ENCODE peak calls at places on chromosome 12, in nine cellular contexts. C, V, A, W, E, M, L, Z and N are unnamed samples.

GRCh38 chr12:1791104-1791927 is 29.0 kb upstream of the LRTM2 start:
- DNase-seq in C (peak), V (peak), A (peak), W (peak), E (peak), M (peak), L (peak), Z (peak), N (no peak)

GRCh38 chr12:52291267-52291935 is at the start of gene KRT81:
- DNase-seq in C (no peak), V (no peak), A (no peak), W (no peak), E (no peak), M (no peak), L (no peak), Z (no peak), N (no peak)

GRCh38 chr12:22018860-22019259 is 27.2 kb upstream of the CMAS start:
- DNase-seq in C (no peak), V (no peak), A (no peak), W (no peak), E (no peak), M (no peak), L (peak), Z (peak), N (no peak)

GRCh38 chr12:91926810-91927209 is 218.8 kb downstream of the BTG1 start:
- DNase-seq in C (no peak), V (no peak), A (peak), W (no peak), E (no peak), M (peak), L (peak), Z (no peak), N (no peak)

GRCh38 chr12:46523863-46524770 is 151.5 kb upstream of the SLC38A2 start:
- DNase-seq in C (no peak), V (no peak), A (no peak), W (no peak), E (peak), M (peak), L (peak), Z (no peak), N (no peak)

GRCh38 chr12:104356231-104357115 is 52.9 kb downstream of the EID3 start:
- DNase-seq in C (no peak), V (no peak), A (peak), W (no peak), E (no peak), M (no peak), L (peak), Z (no peak), N (no peak)

GRCh38 chr12:28268830-28269229 is 78.6 kb downstream of the CCDC91 start:
- DNase-seq in C (no peak), V (no peak), A (no peak), W (no peak), E (no peak), M (no peak), L (no peak), Z (no peak), N (no peak)

GRCh38 chr12:3662516-3662915 is 90.4 kb downstream of the CRACR2A start:
- DNase-seq in C (no peak), V (no peak), A (no peak), W (no peak), E (no peak), M (no peak), L (peak), Z (no peak), N (no peak)

GRCh38 chr12:51871918-51872688 is 15.8 kb upstream of the ANKRD33 start:
- DNase-seq in C (no peak), V (no peak), A (no peak), W (no peak), E (no peak), M (no peak), L (no peak), Z (no peak), N (no peak)

GRCh38 chr12:49014547-49014946 is 4.0 kb downstream of the PRKAG1 start:
- DNase-seq in C (no peak), V (no peak), A (no peak), W (no peak), E (no peak), M (peak), L (peak), Z (no peak), N (no peak)

GRCh38 chr12:124568431-124569374 is 1.3 kb upstream of the NCOR2 start:
- DNase-seq in C (no peak), V (no peak), A (no peak), W (peak), E (no peak), M (peak), L (peak), Z (peak), N (peak)

GRCh38 chr12:97680751-97681150 is 218.1 kb downstream of the RMST start:
- DNase-seq in C (no peak), V (no peak), A (no peak), W (no peak), E (no peak), M (no peak), L (no peak), Z (no peak), N (no peak)

GRCh38 chr12:132668191-132669088 is 18.7 kb downstream of the POLE start:
- DNase-seq in C (no peak), V (no peak), A (no peak), W (no peak), E (no peak), M (no peak), L (no peak), Z (no peak), N (no peak)

GRCh38 chr12:15818418-15818817 is 29.2 kb upstream of the EPS8 start:
- DNase-seq in C (no peak), V (no peak), A (no peak), W (no peak), E (no peak), M (no peak), L (no peak), Z (no peak), N (no peak)

GRCh38 chr12:21129906-21130305 is 1.1 kb upstream of the SLCO1B1 start:
- DNase-seq in C (no peak), V (no peak), A (no peak), W (no peak), E (no peak), M (no peak), L (peak), Z (no peak), N (no peak)

GRCh38 chr12:110841007-110841406 is 5.8 kb upstream of the CCDC63 start:
- DNase-seq in C (no peak), V (no peak), A (no peak), W (no peak), E (no peak), M (no peak), L (no peak), Z (no peak), N (no peak)

GRCh38 chr12:1590083-1590979 is 4.0 kb downstream of the FBXL14 start:
- DNase-seq in C (no peak), V (no peak), A (no peak), W (peak), E (no peak), M (peak), L (peak), Z (no peak), N (peak)

GRCh38 chr12:123696209-123696608 is 15.9 kb upstream of the ATP6V0A2 start:
- DNase-seq in C (peak), V (no peak), A (peak), W (no peak), E (no peak), M (no peak), L (no peak), Z (no peak), N (no peak)

GRCh38 chr12:114340231-114340630 is 65.7 kb downstream of the TBX5 start:
- DNase-seq in C (no peak), V (no peak), A (no peak), W (no peak), E (no peak), M (no peak), L (no peak), Z (no peak), N (no peak)

GRCh38 chr12:30874455-30875313 is 51.9 kb upstream of the TSPAN11 start:
- DNase-seq in C (no peak), V (no peak), A (no peak), W (no peak), E (no peak), M (no peak), L (no peak), Z (no peak), N (no peak)

GRCh38 chr12:109552971-109553370 is 20.3 kb downstream of the MMAB start:
- DNase-seq in C (no peak), V (no peak), A (no peak), W (no peak), E (no peak), M (no peak), L (no peak), Z (no peak), N (no peak)

GRCh38 chr12:112665971-112666370 is 125.6 kb upstream of the RPH3A start:
- DNase-seq in C (no peak), V (no peak), A (no peak), W (no peak), E (no peak), M (no peak), L (no peak), Z (peak), N (no peak)

GRCh38 chr12:72491399-72491798 is 219.2 kb downstream of the TRHDE start:
- DNase-seq in C (no peak), V (no peak), A (no peak), W (no peak), E (no peak), M (no peak), L (peak), Z (no peak), N (no peak)

GRCh38 chr12:116547955-116548471 is 11.2 kb upstream of the MAP1LC3B2 start:
- DNase-seq in C (no peak), V (no peak), A (no peak), W (peak), E (no peak), M (peak), L (peak), Z (no peak), N (no peak)

GRCh38 chr12:113940357-113940756 is 25.8 kb downstream of the RBM19 start:
- DNase-seq in C (no peak), V (no peak), A (no peak), W (no peak), E (no peak), M (no peak), L (no peak), Z (no peak), N (no peak)

GRCh38 chr12:94305293-94305957 is 154.2 kb downstream of the CEP83 start:
- DNase-seq in C (no peak), V (no peak), A (no peak), W (no peak), E (no peak), M (no peak), L (peak), Z (no peak), N (no peak)

GRCh38 chr12:52212701-52213540 is 20.1 kb upstream of the KRT7 start:
- DNase-seq in C (no peak), V (no peak), A (no peak), W (no peak), E (no peak), M (no peak), L (no peak), Z (no peak), N (no peak)

GRCh38 chr12:2057041-2057792 is 4.4 kb downstream of the CACNA1C start:
- DNase-seq in C (no peak), V (peak), A (no peak), W (no peak), E (peak), M (peak), L (peak), Z (peak), N (no peak)